ENCODE peak calls at places on chromosome 1, in eight cellular contexts. W is A549, S is pancreas, Y is thyroid gland, X is Peyer's patch, B is fibroblast of lung, Q is breast epithelium, F is BE2C. H is an unnamed sample.

GRCh38 chr1:170664828-170665617 is 1.1 kb downstream of the PRRX1 start:
- DNase-seq in W (peak), S (peak), Y (peak), X (peak), B (peak), Q (no peak), F (no peak), H (peak)

GRCh38 chr1:153960206-153960605 is 1.8 kb upstream of the CRTC2 start:
- DNase-seq in W (no peak), S (peak), Y (no peak), X (no peak), B (no peak), Q (no peak), F (no peak), H (no peak)

GRCh38 chr1:12591267-12591938 is 26.6 kb downstream of the DHRS3 start:
- DNase-seq in W (no peak), S (no peak), Y (no peak), X (no peak), B (peak), Q (no peak), F (no peak), H (peak)

GRCh38 chr1:232291681-232292080 is 338.3 kb downstream of the SIPA1L2 start:
- DNase-seq in W (no peak), S (no peak), Y (no peak), X (no peak), B (no peak), Q (no peak), F (no peak), H (no peak)

GRCh38 chr1:67833595-67833926 is 294 bp upstream of the GNG12 start:
- DNase-seq in W (no peak), S (no peak), Y (no peak), X (no peak), B (peak), Q (no peak), F (no peak), H (peak)

GRCh38 chr1:62841587-62842169 is 57.7 kb downstream of the ATG4C start:
- DNase-seq in W (peak), S (no peak), Y (no peak), X (no peak), B (peak), Q (no peak), F (peak), H (peak)

GRCh38 chr1:20484526-20485462 is 1.2 kb downstream of the CAMK2N1 start:
- DNase-seq in W (no peak), S (peak), Y (peak), X (no peak), B (no peak), Q (no peak), F (no peak), H (peak)

GRCh38 chr1:38028105-38028591 is 15.6 kb downstream of the UTP11 start:
- DNase-seq in W (no peak), S (no peak), Y (no peak), X (no peak), B (no peak), Q (no peak), F (no peak), H (no peak)

GRCh38 chr1:109391626-109392025 is 6.1 kb downstream of the SORT1 start:
- DNase-seq in W (no peak), S (no peak), Y (no peak), X (no peak), B (no peak), Q (no peak), F (no peak), H (no peak)
- H3K4me3 ChIP-seq in W (no peak), S (no peak), Y (no peak), X (no peak), B (peak), Q (no peak), F (no peak), H (peak)

GRCh38 chr1:233473549-233474204 is 140.2 kb upstream of the KCNK1 start:
- DNase-seq in W (no peak), S (no peak), Y (no peak), X (no peak), B (no peak), Q (no peak), F (no peak), H (no peak)

GRCh38 chr1:233480198-233480597 is 133.7 kb upstream of the KCNK1 start:
- DNase-seq in W (no peak), S (no peak), Y (no peak), X (no peak), B (no peak), Q (no peak), F (no peak), H (no peak)

GRCh38 chr1:233478611-233479010 is 135.3 kb upstream of the KCNK1 start:
- DNase-seq in W (no peak), S (no peak), Y (no peak), X (no peak), B (no peak), Q (no peak), F (no peak), H (no peak)

GRCh38 chr1:233479026-233479890 is 134.6 kb upstream of the KCNK1 start:
- DNase-seq in W (no peak), S (no peak), Y (no peak), X (no peak), B (no peak), Q (no peak), F (no peak), H (no peak)

GRCh38 chr1:233477359-233477758 is 136.5 kb upstream of the KCNK1 start:
- DNase-seq in W (no peak), S (no peak), Y (no peak), X (no peak), B (no peak), Q (no peak), F (no peak), H (no peak)
- TF ChIP-seq CTCF in W (no peak), S (no peak), Y (no peak), X (no peak), B (no peak), Q (no peak), F (no peak), H (no peak)

GRCh38 chr1:1163538-1164070 is 10.1 kb upstream of the TTLL10 start:
- DNase-seq in W (no peak), S (no peak), Y (no peak), X (peak), B (no peak), Q (no peak), F (no peak), H (no peak)

GRCh38 chr1:1164361-1164700 is 9.3 kb upstream of the TTLL10 start:
- DNase-seq in W (no peak), S (no peak), Y (no peak), X (no peak), B (no peak), Q (no peak), F (no peak), H (no peak)

GRCh38 chr1:1161078-1161682 is 12.5 kb upstream of the TTLL10 start:
- DNase-seq in W (no peak), S (no peak), Y (no peak), X (no peak), B (no peak), Q (no peak), F (no peak), H (no peak)

GRCh38 chr1:1161683-1162079 is 12.0 kb upstream of the TTLL10 start:
- DNase-seq in W (no peak), S (no peak), Y (no peak), X (no peak), B (no peak), Q (no peak), F (no peak), H (no peak)

DNA sequence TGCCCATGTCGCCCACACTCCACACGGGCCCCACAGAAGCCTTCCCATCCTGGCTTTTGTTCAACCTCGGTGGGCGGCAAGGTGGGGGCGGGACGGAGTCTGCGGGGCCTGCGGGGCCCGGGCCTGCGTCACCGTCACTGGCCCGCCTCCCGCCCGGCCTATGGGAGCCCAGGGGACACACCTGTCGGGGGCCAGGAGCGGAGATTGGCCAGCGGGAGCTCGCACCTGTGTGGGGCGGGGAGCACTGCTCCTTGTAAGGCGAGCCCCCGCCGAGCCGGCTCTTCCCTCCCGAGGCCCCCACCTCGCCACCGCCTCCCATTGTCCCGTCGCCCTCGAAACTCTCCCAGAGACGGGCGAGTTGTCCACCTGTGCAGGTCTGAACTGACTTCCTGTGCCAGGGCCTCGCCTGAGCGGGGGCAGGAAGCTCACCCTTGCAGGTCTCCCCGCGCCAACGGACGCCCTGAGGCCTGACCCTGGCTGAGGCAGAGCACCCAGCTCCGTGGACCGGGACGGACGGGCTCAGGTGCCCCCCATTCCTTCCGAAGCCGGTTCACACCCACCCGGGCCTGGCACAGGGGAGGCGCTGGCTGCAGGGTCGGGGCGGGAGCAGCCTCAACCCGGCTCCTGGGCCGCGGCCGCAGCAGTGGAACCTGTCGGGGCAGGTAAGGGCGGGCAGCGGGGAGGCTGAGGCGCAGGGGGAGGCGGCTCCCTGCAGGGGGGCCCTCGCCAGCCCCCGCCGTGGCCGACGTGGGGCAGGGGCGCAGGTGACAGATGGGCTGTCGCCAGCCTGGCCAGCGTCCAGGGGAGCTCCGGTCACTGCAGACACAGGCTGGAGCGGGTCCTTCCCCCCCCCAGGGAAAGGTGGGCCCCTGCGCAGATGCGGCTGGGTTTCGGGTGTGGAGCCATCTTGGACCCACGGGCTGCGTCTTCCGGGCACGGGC is 10.8 kb upstream of the TTLL10 start:
- DNase-seq in W (no peak), S (peak), Y (peak), X (peak), B (no peak), Q (peak), F (no peak), H (no peak)
- H3K4me3 ChIP-seq in W (no peak), S (peak), Y (peak), X (peak), B (no peak), Q (peak), F (no peak), H (no peak)

GRCh38 chr1:103527331-103527730 is 1.8 kb downstream of the RNPC3 start:
- DNase-seq in W (no peak), S (no peak), Y (no peak), X (no peak), B (no peak), Q (no peak), F (no peak), H (no peak)

GRCh38 chr1:103529746-103530145 is 4.2 kb downstream of the RNPC3 start:
- DNase-seq in W (no peak), S (peak), Y (no peak), X (no peak), B (peak), Q (no peak), F (peak), H (no peak)

GRCh38 chr1:103523346-103523745 is 2.2 kb upstream of the RNPC3 start:
- DNase-seq in W (no peak), S (no peak), Y (no peak), X (no peak), B (no peak), Q (no peak), F (no peak), H (no peak)

GRCh38 chr1:103525114-103525606 is 339 bp upstream of the RNPC3 start:
- DNase-seq in W (peak), S (no peak), Y (no peak), X (peak), B (peak), Q (no peak), F (no peak), H (peak)

DNA sequence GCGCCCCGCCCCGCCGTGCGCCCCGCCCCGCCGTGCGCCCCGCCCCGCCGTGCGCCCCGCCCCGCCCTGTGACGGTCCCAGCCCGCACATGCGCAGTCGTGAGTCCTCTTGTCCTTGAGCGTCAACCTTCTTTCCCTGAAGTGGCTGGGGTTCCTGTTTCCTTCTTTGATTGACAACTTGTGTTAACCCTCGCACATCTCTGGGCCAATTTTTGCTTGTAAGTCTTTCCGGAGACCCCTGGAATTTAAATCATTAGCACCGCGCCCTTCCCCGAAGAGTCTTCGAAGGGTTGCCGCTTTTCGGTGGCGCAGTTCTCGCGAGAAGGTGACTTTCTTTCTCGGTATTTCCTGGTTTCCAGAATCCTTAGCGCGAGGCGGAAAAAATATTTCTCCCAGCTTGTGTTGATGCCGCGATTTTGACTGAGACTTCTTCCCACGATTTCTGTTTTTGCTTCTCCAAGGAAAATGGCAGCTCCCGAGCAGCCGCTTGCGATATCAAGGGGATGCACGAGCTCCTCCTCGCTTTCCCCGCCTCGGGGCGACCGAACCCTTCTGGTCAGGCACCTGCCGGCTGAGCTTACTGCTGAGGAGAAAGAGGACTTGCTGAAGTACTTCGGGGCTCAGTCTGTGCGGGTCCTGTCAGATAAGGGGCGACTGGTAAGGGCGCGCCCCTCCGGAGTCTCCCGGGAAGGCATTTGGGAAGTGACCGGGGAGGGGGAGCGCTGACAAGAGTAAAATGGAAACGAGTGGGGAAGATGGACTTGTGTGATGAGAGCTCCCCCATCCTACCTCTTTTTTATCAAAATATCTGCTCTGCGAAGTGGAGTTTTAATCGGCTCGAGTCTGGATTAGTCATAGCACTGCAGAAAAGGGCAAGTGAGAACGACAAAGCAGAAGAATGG is at the start of gene RNPC3:
- DNase-seq in W (peak), S (peak), Y (peak), X (peak), B (peak), Q (peak), F (peak), H (peak)
- TF ChIP-seq CTCF in W (no peak), S (no peak), Y (no peak), X (no peak), B (no peak), Q (no peak), F (peak), H (no peak)

GRCh38 chr1:224188286-224188685 is 5.2 kb downstream of the DEGS1 start:
- DNase-seq in W (no peak), S (no peak), Y (no peak), X (no peak), B (no peak), Q (no peak), F (no peak), H (no peak)
- H3K4me3 ChIP-seq in W (no peak), S (no peak), Y (no peak), X (no peak), B (no peak), Q (no peak), F (no peak), H (no peak)

GRCh38 chr1:183323849-183324683 is 94.1 kb downstream of the NMNAT2 start:
- DNase-seq in W (no peak), S (no peak), Y (no peak), X (no peak), B (peak), Q (no peak), F (no peak), H (no peak)

GRCh38 chr1:183319051-183319450 is 99.1 kb downstream of the NMNAT2 start:
- DNase-seq in W (no peak), S (no peak), Y (no peak), X (no peak), B (no peak), Q (no peak), F (no peak), H (no peak)

GRCh38 chr1:183315987-183316758 is 102.0 kb downstream of the NMNAT2 start:
- DNase-seq in W (no peak), S (no peak), Y (no peak), X (no peak), B (peak), Q (no peak), F (no peak), H (no peak)

DNA sequence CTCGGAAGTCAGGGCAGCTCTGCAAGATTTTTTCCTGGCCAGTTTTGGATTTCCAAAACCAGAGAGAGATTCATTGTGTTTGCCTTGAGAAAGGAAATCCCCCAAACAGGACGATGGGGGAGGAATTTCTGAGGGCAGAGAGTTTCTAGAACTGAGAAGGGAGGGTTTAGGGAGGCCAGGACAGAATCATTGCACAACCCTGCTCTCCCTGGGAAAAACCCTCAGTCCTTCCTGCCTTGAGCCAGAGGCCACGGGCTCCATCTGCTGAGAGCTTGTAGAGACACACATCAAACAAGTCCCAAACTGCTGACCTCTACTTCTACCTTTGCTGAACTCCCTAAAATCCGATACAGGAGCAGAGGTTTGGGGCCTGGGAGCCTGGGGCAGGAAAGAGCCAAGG is 99.7 kb downstream of the NMNAT2 start:
- DNase-seq in W (peak), S (peak), Y (peak), X (no peak), B (peak), Q (peak), F (no peak), H (peak)
- TF ChIP-seq CTCF in W (peak), S (peak), Y (peak), X (no peak), B (peak), Q (peak), F (peak), H (peak)

GRCh38 chr1:25104932-25105561 is 127.3 kb downstream of the SYF2 start:
- DNase-seq in W (no peak), S (no peak), Y (no peak), X (no peak), B (no peak), Q (no peak), F (no peak), H (no peak)

GRCh38 chr1:25106981-25107642 is 125.2 kb downstream of the SYF2 start:
- DNase-seq in W (no peak), S (no peak), Y (no peak), X (peak), B (no peak), Q (no peak), F (no peak), H (no peak)

GRCh38 chr1:25107643-25108010 is 124.7 kb downstream of the SYF2 start:
- DNase-seq in W (no peak), S (no peak), Y (no peak), X (no peak), B (peak), Q (no peak), F (no peak), H (no peak)

GRCh38 chr1:25105836-25106235 is 126.5 kb downstream of the SYF2 start:
- DNase-seq in W (no peak), S (no peak), Y (no peak), X (no peak), B (no peak), Q (no peak), F (no peak), H (no peak)

GRCh38 chr1:25106352-25106751 is 126.0 kb downstream of the SYF2 start:
- DNase-seq in W (peak), S (no peak), Y (no peak), X (no peak), B (peak), Q (no peak), F (no peak), H (no peak)
- H3K4me3 ChIP-seq in W (no peak), S (no peak), Y (no peak), X (no peak), B (no peak), Q (no peak), F (no peak), H (no peak)

DNA sequence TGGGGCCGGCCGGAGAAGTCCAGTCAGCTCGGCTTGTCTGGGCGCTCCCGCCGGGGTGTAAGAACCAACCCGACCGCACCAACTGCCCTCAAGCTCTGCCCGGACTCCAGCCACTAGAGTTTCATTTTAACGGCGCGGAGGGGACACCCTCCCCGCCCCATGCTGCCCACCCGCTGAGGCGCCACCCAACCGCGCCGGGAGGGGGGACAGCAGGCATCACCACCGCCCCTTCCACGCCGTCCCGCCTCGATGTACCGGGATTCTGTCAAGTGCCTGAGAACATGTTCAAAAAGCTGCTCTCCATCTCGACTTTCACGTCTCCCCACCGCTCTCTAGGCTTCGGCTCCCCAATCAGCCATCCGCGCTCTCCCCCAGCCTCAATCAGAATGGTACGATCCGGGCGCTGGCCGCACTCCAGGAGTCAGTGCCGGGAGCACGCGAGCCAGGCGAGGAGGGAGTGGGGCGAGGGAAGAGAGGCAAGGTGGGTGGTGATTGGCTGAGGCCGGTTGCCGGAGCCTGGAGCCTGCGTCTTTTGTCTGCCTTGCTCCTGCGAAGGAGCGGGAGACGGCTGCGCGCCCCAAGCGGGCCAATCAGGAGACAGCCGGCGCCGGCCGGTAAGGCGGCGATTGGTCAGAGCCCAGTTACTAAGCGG is at the start of gene PIK3R3:
- DNase-seq in W (peak), S (peak), Y (peak), X (peak), B (peak), Q (peak), F (peak), H (peak)
- TF ChIP-seq CTCF in W (no peak), S (no peak), Y (peak), X (no peak), B (no peak), Q (peak), F (no peak), H (no peak)

DNA sequence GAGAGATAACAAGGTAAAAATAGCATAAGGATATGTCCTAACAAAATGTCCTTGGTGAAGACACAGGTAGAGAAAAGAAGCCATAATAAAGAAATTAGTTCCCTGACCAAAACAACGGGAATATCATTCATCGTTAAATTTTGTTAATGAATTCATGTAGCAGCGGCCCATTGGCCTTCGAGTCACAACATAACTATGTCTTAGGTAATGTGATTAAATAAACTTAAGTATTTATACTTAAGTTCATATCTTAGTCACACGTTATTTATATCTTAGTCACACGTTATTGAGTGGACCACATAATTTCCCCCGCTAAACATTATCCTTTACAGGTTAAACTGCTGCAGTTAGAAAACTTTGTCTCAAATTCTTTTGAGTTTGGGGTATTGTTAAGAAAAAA is 1.2 kb downstream of the NEXN start:
- DNase-seq in W (peak), S (no peak), Y (no peak), X (no peak), B (peak), Q (no peak), F (no peak), H (peak)
- H3K4me3 ChIP-seq in W (peak), S (peak), Y (no peak), X (peak), B (peak), Q (peak), F (no peak), H (peak)

GRCh38 chr1:60251426-60251825 is 177.9 kb upstream of the C1orf87 start:
- DNase-seq in W (no peak), S (no peak), Y (no peak), X (no peak), B (no peak), Q (no peak), F (no peak), H (no peak)
- TF ChIP-seq CTCF in W (no peak), S (no peak), Y (no peak), X (no peak), B (no peak), Q (no peak), F (no peak), H (no peak)

H was measured in fibroblast of villous mesenchyme.